ENCODE peak calls at places on chromosomes 5 and 9, in four cellular contexts. E, Z, Q and U are unnamed samples.

GRCh38 chr9:24391095-24391494 is 154.6 kb downstream of the IZUMO3 start:
- DNase-seq in Z (no peak), E (no peak), Q (no peak), U (no peak)

GRCh38 chr5:14218897-14219573 is 75.9 kb downstream of the TRIO start:
- DNase-seq in Q (peak), Z (no peak), E (no peak), U (peak)

GRCh38 chr9:75146229-75146628 is 57.9 kb downstream of the OSTF1 start:
- DNase-seq in Z (no peak), E (no peak), Q (peak), U (peak)

GRCh38 chr9:128568470-128569083 is 16.2 kb downstream of the SPTAN1 start:
- DNase-seq in Z (no peak), E (no peak), Q (peak), U (peak)

GRCh38 chr5:78706381-78706780 is 57.8 kb upstream of the LHFPL2 start:
- DNase-seq in E (no peak), Z (no peak), Q (peak), U (no peak)

GRCh38 chr9:16023466-16023865 is 470.6 kb downstream of the CCDC171 start:
- DNase-seq in Z (no peak), E (no peak), Q (peak), U (peak)

GRCh38 chr5:125033602-125034001 is 287.2 kb upstream of the ZNF608 start:
- DNase-seq in E (no peak), Z (no peak), Q (no peak), U (no peak)

GRCh38 chr5:143142596-143143435 is 260.7 kb downstream of the NR3C1 start:
- DNase-seq in E (no peak), Z (no peak), Q (peak), U (peak)

GRCh38 chr9:93108301-93109041 is 12.5 kb downstream of the CARD19 start:
- DNase-seq in E (no peak), Z (peak), Q (no peak), U (no peak)

DNA sequence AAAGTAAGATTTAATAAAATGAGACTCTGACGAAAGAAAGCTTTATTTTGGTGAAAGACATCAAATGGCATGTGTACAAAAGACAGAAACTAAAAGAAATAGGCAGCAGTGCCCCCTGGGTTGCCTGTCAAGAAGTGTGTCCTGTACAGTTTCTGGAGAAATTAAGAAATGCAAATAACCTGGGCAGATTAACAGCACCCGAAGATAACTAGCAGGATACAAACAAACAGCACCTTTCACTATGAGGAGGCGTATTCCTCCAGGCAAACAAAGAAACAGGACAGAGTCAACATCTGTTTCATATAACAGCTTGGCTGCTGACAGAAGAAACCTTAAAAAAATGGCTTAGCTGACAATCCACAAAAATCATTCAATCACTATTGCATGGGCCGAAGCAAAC is 162.3 kb downstream of the ARL15 start:
- DNase-seq in E (peak), Q (peak), Z (no peak), U (peak)
- TF ChIP-seq CTCF in E (peak), Q (peak), Z (no peak), U (peak)

DNA sequence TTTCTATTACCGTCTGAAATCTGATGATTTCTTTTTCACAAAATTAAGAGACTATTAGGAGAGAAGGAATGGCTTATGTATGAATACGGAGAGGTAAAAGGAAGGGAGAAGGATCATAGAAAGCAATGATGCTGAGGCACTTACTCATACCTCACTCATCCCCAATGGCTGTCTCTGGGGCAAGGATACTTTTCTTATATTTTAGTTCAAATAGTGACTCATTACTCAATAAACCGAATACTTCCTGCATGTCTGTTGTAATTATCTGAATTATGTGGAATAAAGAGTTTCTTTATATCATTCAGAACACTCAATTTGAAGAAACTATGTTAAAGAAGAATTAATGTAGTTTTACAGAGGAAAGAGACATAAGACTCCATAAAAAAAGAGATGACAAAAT is 284.5 kb upstream of the NUDT12 start:
- DNase-seq in Q (peak), E (peak), Z (no peak), U (peak)
- H3K4me3 ChIP-seq in Q (no peak), E (no peak), Z (no peak), U (no peak)

GRCh38 chr5:368162-369084 is 46.9 kb downstream of the AHRR start:
- DNase-seq in Q (peak), E (no peak), Z (peak), U (peak)
- TF ChIP-seq CTCF in Q (no peak), E (no peak), Z (no peak), U (no peak)

GRCh38 chr9:17905356-17906203 is 326.7 kb downstream of the SH3GL2 start:
- DNase-seq in Z (no peak), Q (no peak), E (no peak), U (no peak)
- H3K4me3 ChIP-seq in Z (peak), Q (no peak), E (no peak), U (no peak)